ENCODE peak calls at places on chromosomes 1 and 21, in five cellular contexts. N is fibroblast of lung, F is ovary, Y is OCI-LY7, J is cardiac muscle cell. L is an unnamed sample.

GRCh38 chr1:20847619-20848080 is 60.5 kb upstream of the HP1BP3 start:
- DNase-seq in N (peak), F (no peak), Y (no peak), J (no peak), L (no peak)

GRCh38 chr1:66294692-66295384 is 239.1 kb upstream of the SGIP1 start:
- DNase-seq in N (peak), F (no peak), Y (no peak), J (no peak), L (no peak)

GRCh38 chr1:169363046-169363756 is 4.4 kb downstream of the NME7 start:
- DNase-seq in N (peak), F (no peak), Y (no peak), J (no peak), L (no peak)

GRCh38 chr1:100422065-100422464 is 69.8 kb downstream of the CDC14A start:
- DNase-seq in N (no peak), F (no peak), Y (no peak), J (no peak), L (no peak)

GRCh38 chr1:116666747-116667576 is 571 bp downstream of the IGSF3 start:
- DNase-seq in N (no peak), F (no peak), Y (no peak), J (no peak), L (no peak)

GRCh38 chr1:2196901-2197638 is 2.5 kb upstream of the FAAP20 start:
- DNase-seq in N (no peak), F (peak), Y (no peak), J (no peak), L (no peak)

GRCh38 chr1:18323259-18323658 is 157.5 kb upstream of the KLHDC7A start:
- DNase-seq in N (no peak), F (no peak), Y (no peak), J (no peak), L (no peak)

GRCh38 chr1:180061019-180061418 is 93.7 kb upstream of the QSOX1 start:
- DNase-seq in N (no peak), F (no peak), Y (no peak), J (no peak), L (no peak)

GRCh38 chr1:209659909-209660308 is 7.7 kb upstream of the LAMB3 start:
- DNase-seq in N (peak), F (no peak), Y (no peak), J (no peak), L (no peak)

GRCh38 chr1:111369645-111370044 is 57.9 kb downstream of the OVGP1 start:
- DNase-seq in N (no peak), F (no peak), Y (no peak), J (no peak), L (no peak)

GRCh38 chr1:200252526-200252925 is 157.3 kb downstream of the ZNF281 start:
- DNase-seq in N (no peak), F (no peak), Y (no peak), J (no peak), L (no peak)

GRCh38 chr21:43295016-43295958 is 126.5 kb downstream of the CRYAA start:
- DNase-seq in N (no peak), F (peak), Y (peak), J (no peak), L (no peak)

GRCh38 chr1:44029260-44029910 is 1.9 kb downstream of the SLC6A9 start:
- DNase-seq in N (no peak), F (peak), Y (no peak), J (peak), L (no peak)

GRCh38 chr1:178953538-178954207 is 72.0 kb upstream of the FAM20B start:
- DNase-seq in N (no peak), F (peak), Y (no peak), J (no peak), L (no peak)

GRCh38 chr1:147669475-147670318 is 627 bp downstream of the ACP6 start:
- DNase-seq in N (peak), F (peak), Y (peak), J (peak), L (peak)

GRCh38 chr1:221487781-221488520 is 253.9 kb downstream of the DUSP10 start:
- DNase-seq in N (peak), F (no peak), Y (no peak), J (no peak), L (no peak)

GRCh38 chr1:199273837-199274379 is 635.1 kb downstream of the PTPRC start:
- DNase-seq in N (peak), F (no peak), Y (no peak), J (peak), L (no peak)

GRCh38 chr1:48876221-48876785 is 99.6 kb upstream of the BEND5 start:
- DNase-seq in N (peak), F (no peak), Y (no peak), J (no peak), L (no peak)

GRCh38 chr1:24308365-24309015 is 10.7 kb upstream of the GRHL3 start:
- DNase-seq in N (peak), F (no peak), Y (peak), J (no peak), L (no peak)
- TF ChIP-seq CTCF in N (peak), F (no peak), Y (peak), J (peak), L (peak)

GRCh38 chr1:185721553-185721952 is 12.6 kb upstream of the HMCN1 start:
- DNase-seq in N (no peak), F (no peak), Y (no peak), J (no peak), L (no peak)

GRCh38 chr1:185720633-185721272 is 13.4 kb upstream of the HMCN1 start:
- DNase-seq in N (peak), F (no peak), Y (peak), J (peak), L (no peak)

GRCh38 chr1:185716095-185716494 is 18.1 kb upstream of the HMCN1 start:
- DNase-seq in N (no peak), F (no peak), Y (no peak), J (no peak), L (no peak)

GRCh38 chr1:185719021-185719420 is 15.2 kb upstream of the HMCN1 start:
- DNase-seq in N (peak), F (no peak), Y (no peak), J (peak), L (no peak)
- TF ChIP-seq CTCF in N (peak), F (no peak), Y (no peak), J (peak), L (peak)

GRCh38 chr1:109914587-109915240 is 4.1 kb downstream of the CSF1 start:
- DNase-seq in N (peak), F (no peak), Y (no peak), J (no peak), L (no peak)

GRCh38 chr1:109918671-109919070 is 8.0 kb downstream of the CSF1 start:
- DNase-seq in N (no peak), F (no peak), Y (no peak), J (no peak), L (no peak)

GRCh38 chr1:109917429-109918076 is 6.9 kb downstream of the CSF1 start:
- DNase-seq in N (no peak), F (no peak), Y (no peak), J (no peak), L (no peak)

GRCh38 chr1:109919271-109919670 is 8.6 kb downstream of the CSF1 start:
- DNase-seq in N (no peak), F (no peak), Y (no peak), J (no peak), L (no peak)

GRCh38 chr1:109918077-109918606 is 7.5 kb downstream of the CSF1 start:
- DNase-seq in N (no peak), F (no peak), Y (peak), J (no peak), L (no peak)
- TF ChIP-seq CTCF in N (no peak), F (no peak), Y (peak), J (peak), L (no peak)

DNA sequence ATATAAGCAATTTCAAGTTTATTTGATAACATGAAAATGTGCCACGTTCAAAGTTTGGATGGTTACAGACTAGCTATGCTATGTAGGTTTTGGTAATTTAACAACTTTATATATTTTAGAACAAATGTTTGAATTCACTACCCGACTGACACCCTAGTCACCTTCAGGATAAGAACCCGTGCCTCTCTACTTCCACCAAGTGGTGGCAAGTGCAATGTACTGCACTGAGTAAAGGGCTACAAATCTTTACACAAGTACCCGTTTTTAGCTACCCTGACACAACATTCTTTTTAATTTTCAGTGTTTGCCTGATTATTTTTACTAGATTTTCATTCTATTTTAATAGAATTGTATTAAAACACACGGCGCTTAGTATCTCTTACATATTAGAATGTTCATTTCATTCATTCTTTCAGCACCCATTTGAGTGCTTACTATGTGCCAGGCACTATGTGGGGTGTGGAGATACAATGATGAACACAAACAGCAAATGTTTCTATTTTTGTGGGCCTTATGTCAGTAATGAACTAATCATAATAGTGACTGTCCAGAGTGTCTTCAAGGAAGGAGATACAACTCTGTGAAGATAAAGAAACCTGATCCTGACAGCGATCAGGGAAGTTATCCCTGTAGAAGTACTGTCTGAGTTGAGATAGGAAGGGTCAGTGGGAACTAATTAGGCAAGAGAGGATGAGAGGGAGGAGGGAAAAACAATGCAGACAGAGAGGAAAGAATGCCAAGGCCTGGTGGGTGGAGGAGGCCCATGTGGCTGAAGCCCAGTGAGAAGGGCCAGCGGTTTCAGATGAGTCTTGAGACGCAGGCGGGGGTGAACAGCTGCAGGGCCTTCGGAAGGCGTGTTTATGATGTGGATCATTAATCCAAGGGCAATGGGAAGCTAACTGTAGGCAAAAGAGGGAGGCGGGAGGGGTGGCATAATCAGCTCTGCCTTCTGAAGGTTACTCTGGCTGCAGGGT is 3.8 kb downstream of the LCA5L start:
- DNase-seq in N (peak), F (no peak), Y (peak), J (peak), L (no peak)
- TF ChIP-seq CTCF in N (peak), F (no peak), Y (peak), J (peak), L (peak)

DNA sequence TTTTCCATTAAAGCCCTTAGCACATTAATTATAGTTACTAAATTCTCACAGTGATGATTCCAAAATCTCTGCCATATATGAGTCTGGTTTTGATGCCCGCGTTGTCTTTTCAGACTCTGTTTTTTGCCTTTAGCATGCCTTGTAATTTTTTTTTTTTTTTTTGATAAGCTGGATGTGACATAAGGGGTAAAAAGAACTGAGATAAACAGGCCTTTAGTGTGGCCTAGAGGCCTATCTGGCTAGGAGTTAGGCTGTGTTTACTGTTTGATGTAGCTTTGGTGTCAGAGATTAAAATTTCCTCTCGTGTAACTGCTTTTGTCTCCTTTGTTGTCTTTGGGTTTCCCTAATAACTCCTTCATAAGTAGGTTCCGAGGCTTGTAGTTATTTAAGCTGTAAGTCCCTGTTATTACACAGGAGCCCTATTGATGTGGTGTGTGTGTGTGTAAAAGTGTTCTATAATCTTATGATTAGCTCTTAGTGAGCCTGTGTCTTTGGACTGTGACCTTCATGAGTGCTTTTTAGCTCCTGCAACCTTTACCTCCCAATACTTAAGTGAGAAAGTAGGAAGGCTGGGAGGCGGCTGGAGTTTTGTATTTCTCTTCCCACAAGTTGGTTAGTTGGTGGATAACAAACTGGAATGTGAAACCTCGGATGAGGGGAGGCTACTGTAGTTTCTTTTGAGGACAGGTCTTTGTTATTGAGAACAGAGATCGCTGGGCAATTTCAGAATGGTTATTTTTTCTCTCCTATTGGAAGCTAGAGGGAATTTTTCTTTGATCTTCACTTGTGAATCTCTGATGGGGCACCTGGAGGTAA is 19.3 kb downstream of the HS2ST1 start:
- DNase-seq in N (peak), F (no peak), Y (peak), J (peak), L (no peak)
- TF ChIP-seq CTCF in N (no peak), F (no peak), Y (no peak), J (no peak), L (no peak)

DNA sequence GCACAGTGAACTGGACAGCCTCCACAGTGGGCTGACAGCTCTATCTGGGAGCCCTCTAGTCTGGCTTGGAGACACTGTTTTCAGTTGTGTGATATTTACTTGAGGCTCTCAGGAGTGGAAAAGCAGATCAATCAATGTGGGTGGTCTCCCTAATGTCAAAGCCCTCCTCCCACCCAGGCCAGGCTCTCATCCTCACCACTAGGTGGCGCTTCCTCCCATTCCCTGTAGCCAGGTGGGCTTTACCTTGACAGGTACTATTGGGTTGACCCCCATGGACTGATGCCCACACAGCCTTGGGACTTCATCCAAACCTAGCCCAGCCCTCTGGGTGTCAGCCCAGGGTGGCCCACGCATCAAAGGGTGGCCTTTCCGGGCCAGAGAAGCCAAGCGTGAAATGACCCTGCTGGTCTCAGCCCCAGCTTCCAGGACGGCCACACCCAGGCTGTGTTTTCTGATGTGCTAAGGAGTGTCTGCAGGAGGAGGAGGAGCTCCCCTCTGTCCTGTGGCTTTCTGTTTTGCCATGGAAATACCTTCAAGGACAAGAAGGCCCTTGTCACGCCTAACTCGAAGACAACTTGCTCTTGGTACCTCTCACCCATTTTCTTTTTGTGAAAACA is 54.0 kb downstream of the CLIC6 start:
- DNase-seq in N (no peak), F (no peak), Y (peak), J (no peak), L (no peak)
- TF ChIP-seq CTCF in N (no peak), F (no peak), Y (peak), J (peak), L (peak)

L was measured in osteocyte.